ENCODE peak calls at places on chromosome 14, in eight cellular contexts. P is heart right ventricle; J is cardiac muscle cell; R is AG04449; S is AG09309; B is upper lobe of right lung; A is tibial nerve; D is CD8-positive, alpha-beta T cell. Q is an unnamed sample.

GRCh38 chr14:61226015-61226654 is 55.0 kb downstream of the TMEM30B start:
- DNase-seq in R (no peak), S (no peak), P (no peak), J (no peak), A (no peak), B (no peak), D (no peak), Q (no peak)

GRCh38 chr14:96197969-96198368 is 6.7 kb upstream of the BDKRB2 start:
- DNase-seq in B (no peak), P (no peak), D (no peak), A (no peak), J (no peak), R (no peak), S (no peak), Q (peak)

GRCh38 chr14:39766397-39767000 is 334.3 kb upstream of the FBXO33 start:
- DNase-seq in A (no peak), S (no peak), D (no peak), P (no peak), J (no peak), R (no peak), B (no peak), Q (no peak)

GRCh38 chr14:63855272-63855671 is 2.5 kb downstream of the SYNE2 start:
- DNase-seq in R (no peak), S (no peak), A (no peak), P (no peak), D (no peak), B (no peak), J (no peak), Q (no peak)

GRCh38 chr14:65334765-65335411 is 77.6 kb upstream of the FUT8 start:
- DNase-seq in P (no peak), R (no peak), S (no peak), J (no peak), A (no peak), D (no peak), B (no peak), Q (no peak)

GRCh38 chr14:104971447-104972240 is 6.5 kb downstream of the AHNAK2 start:
- DNase-seq in R (no peak), P (peak), D (no peak), S (no peak), J (no peak), B (no peak), A (no peak), Q (peak)

GRCh38 chr14:89299587-89299986 is 117.4 kb downstream of the FOXN3 start:
- DNase-seq in D (no peak), S (no peak), P (no peak), B (no peak), A (no peak), R (no peak), J (no peak), Q (no peak)

GRCh38 chr14:64807588-64807987 is 72.1 kb downstream of the SPTB start:
- DNase-seq in P (peak), A (no peak), D (no peak), S (no peak), J (no peak), R (no peak), B (peak), Q (no peak)

GRCh38 chr14:104307627-104308401 is 169.4 kb downstream of the KIF26A start:
- DNase-seq in S (no peak), J (no peak), R (no peak), A (no peak), D (no peak), P (no peak), B (no peak), Q (peak)

GRCh38 chr14:24310666-24311604 is at the start of gene LTB4R:
- DNase-seq in A (no peak), P (peak), D (peak), B (peak), J (peak), S (no peak), R (no peak), Q (peak)

GRCh38 chr14:75978249-75978731 is 3.5 kb downstream of the TGFB3 start:
- DNase-seq in J (no peak), S (no peak), A (no peak), B (no peak), R (no peak), D (peak), P (no peak), Q (no peak)

GRCh38 chr14:54730156-54730961 is 163.4 kb downstream of the SAMD4A start:
- DNase-seq in S (peak), R (peak), B (no peak), J (peak), D (no peak), P (no peak), A (peak), Q (no peak)

GRCh38 chr14:94540031-94540794 is 21.0 kb upstream of the SERPINA4 start:
- DNase-seq in S (peak), D (no peak), J (peak), P (no peak), A (no peak), B (no peak), R (no peak), Q (no peak)

GRCh38 chr14:65251213-65251612 is 148.9 kb upstream of the MAX start:
- DNase-seq in J (peak), D (no peak), B (no peak), A (peak), R (peak), S (peak), P (no peak), Q (no peak)

GRCh38 chr14:55715889-55716288 is 135.9 kb downstream of the KTN1 start:
- DNase-seq in S (peak), A (peak), J (peak), P (no peak), B (no peak), R (peak), D (no peak), Q (no peak)

GRCh38 chr14:31505411-31505810 is 17.6 kb upstream of the GPR33 start:
- DNase-seq in P (no peak), J (peak), A (no peak), D (no peak), R (peak), B (no peak), S (peak), Q (no peak)

GRCh38 chr14:49982522-49982951 is 89.7 kb downstream of the ARF6 start:
- DNase-seq in A (no peak), R (peak), J (peak), P (no peak), S (peak), B (no peak), D (peak), Q (no peak)

GRCh38 chr14:34817768-34818167 is 57.4 kb downstream of the BAZ1A start:
- DNase-seq in A (no peak), S (no peak), B (no peak), R (no peak), P (no peak), D (no peak), J (no peak), Q (no peak)

GRCh38 chr14:104714066-104714465 is 10.0 kb upstream of the ADSS1 start:
- DNase-seq in S (no peak), A (no peak), R (no peak), P (no peak), D (no peak), J (no peak), B (no peak), Q (no peak)

GRCh38 chr14:94538070-94538740 is 23.0 kb upstream of the SERPINA4 start:
- DNase-seq in A (no peak), B (no peak), R (no peak), S (no peak), P (no peak), J (no peak), D (no peak), Q (no peak)

GRCh38 chr14:36020120-36021029 is 156.1 kb downstream of the PTCSC3 start:
- DNase-seq in D (no peak), A (no peak), J (no peak), B (no peak), S (no peak), P (no peak), R (no peak), Q (no peak)

GRCh38 chr14:104268725-104269436 is 130.5 kb downstream of the KIF26A start:
- DNase-seq in R (no peak), B (peak), S (no peak), P (no peak), D (no peak), A (no peak), J (no peak), Q (no peak)

GRCh38 chr14:103315368-103315911 is 18.6 kb upstream of the EIF5 start:
- DNase-seq in A (no peak), D (no peak), R (no peak), B (no peak), J (peak), P (no peak), S (no peak), Q (no peak)

GRCh38 chr14:105414456-105415371 is 4.9 kb upstream of the MTA1 start:
- DNase-seq in S (no peak), D (peak), A (peak), B (peak), R (no peak), P (peak), J (peak), Q (peak)

GRCh38 chr14:39417014-39417413 is 15.2 kb downstream of the FBXO33 start:
- DNase-seq in J (peak), A (no peak), D (no peak), R (no peak), S (no peak), P (no peak), B (no peak), Q (no peak)

GRCh38 chr14:37195327-37195726 is 2.4 kb upstream of the MIPOL1 start:
- DNase-seq in J (no peak), S (no peak), B (no peak), D (no peak), A (no peak), R (no peak), P (no peak), Q (no peak)

GRCh38 chr14:97218713-97219355 is 421.7 kb downstream of the VRK1 start:
- DNase-seq in J (no peak), B (no peak), D (peak), S (no peak), R (no peak), A (no peak), P (peak), Q (no peak)

GRCh38 chr14:55512421-55512820 is 67.6 kb upstream of the KTN1 start:
- DNase-seq in J (peak), B (no peak), S (peak), D (no peak), R (peak), P (no peak), A (no peak), Q (no peak)

GRCh38 chr14:35956376-35957000 is 130.3 kb downstream of the BRMS1L start:
- DNase-seq in P (no peak), D (no peak), J (no peak), R (no peak), S (no peak), A (no peak), B (no peak), Q (no peak)

GRCh38 chr14:53151523-53151866 is 1.6 kb downstream of the DDHD1 start:
- DNase-seq in B (no peak), D (no peak), A (no peak), R (no peak), J (no peak), P (no peak), S (no peak), Q (no peak)

GRCh38 chr14:88470542-88471440 is 84.0 kb downstream of the PTPN21 start:
- DNase-seq in D (no peak), A (no peak), R (no peak), B (no peak), J (peak), P (no peak), S (no peak), Q (no peak)

GRCh38 chr14:75094896-75095295 is 25.5 kb downstream of the ZC2HC1C start:
- DNase-seq in B (no peak), A (no peak), R (peak), D (no peak), S (peak), P (no peak), J (no peak), Q (no peak)

GRCh38 chr14:57182760-57183503 is 85.8 kb downstream of the EXOC5 start:
- DNase-seq in J (peak), P (no peak), D (no peak), B (no peak), R (no peak), S (no peak), A (no peak), Q (no peak)

GRCh38 chr14:66425402-66425801 is 60.8 kb upstream of the CCDC196 start:
- DNase-seq in A (no peak), R (no peak), D (no peak), J (no peak), S (no peak), B (no peak), P (peak), Q (no peak)

GRCh38 chr14:22533057-22533704 is 55.8 kb downstream of the DAD1 start:
- DNase-seq in A (no peak), B (no peak), R (no peak), P (no peak), D (no peak), S (no peak), J (no peak), Q (no peak)

GRCh38 chr14:59301354-59301753 is 112.9 kb downstream of the DAAM1 start:
- DNase-seq in D (no peak), B (no peak), P (no peak), R (no peak), S (no peak), A (no peak), J (no peak), Q (no peak)

GRCh38 chr14:19902409-19902808 is 18.0 kb upstream of the OR4K5 start:
- DNase-seq in D (no peak), S (no peak), A (no peak), B (no peak), R (no peak), P (no peak), J (no peak), Q (no peak)
- H3K4me3 ChIP-seq in D (no peak), S (no peak), A (no peak), B (no peak), R (no peak), P (no peak), J (no peak), Q (no peak)

GRCh38 chr14:69287096-69287991 is 27.4 kb downstream of the GALNT16 start:
- DNase-seq in P (no peak), S (no peak), A (no peak), D (no peak), R (no peak), B (no peak), J (peak), Q (no peak)
- TF ChIP-seq CTCF in P (no peak), S (no peak), A (no peak), D (no peak), R (no peak), B (no peak), J (no peak), Q (no peak)

GRCh38 chr14:102084931-102085330 is 1.9 kb downstream of the HSP90AA1 start:
- DNase-seq in S (no peak), D (no peak), P (no peak), A (no peak), R (no peak), B (no peak), J (no peak), Q (no peak)
- H3K4me3 ChIP-seq in S (no peak), D (peak), P (peak), A (no peak), R (peak), B (peak), J (peak), Q (peak)

DNA sequence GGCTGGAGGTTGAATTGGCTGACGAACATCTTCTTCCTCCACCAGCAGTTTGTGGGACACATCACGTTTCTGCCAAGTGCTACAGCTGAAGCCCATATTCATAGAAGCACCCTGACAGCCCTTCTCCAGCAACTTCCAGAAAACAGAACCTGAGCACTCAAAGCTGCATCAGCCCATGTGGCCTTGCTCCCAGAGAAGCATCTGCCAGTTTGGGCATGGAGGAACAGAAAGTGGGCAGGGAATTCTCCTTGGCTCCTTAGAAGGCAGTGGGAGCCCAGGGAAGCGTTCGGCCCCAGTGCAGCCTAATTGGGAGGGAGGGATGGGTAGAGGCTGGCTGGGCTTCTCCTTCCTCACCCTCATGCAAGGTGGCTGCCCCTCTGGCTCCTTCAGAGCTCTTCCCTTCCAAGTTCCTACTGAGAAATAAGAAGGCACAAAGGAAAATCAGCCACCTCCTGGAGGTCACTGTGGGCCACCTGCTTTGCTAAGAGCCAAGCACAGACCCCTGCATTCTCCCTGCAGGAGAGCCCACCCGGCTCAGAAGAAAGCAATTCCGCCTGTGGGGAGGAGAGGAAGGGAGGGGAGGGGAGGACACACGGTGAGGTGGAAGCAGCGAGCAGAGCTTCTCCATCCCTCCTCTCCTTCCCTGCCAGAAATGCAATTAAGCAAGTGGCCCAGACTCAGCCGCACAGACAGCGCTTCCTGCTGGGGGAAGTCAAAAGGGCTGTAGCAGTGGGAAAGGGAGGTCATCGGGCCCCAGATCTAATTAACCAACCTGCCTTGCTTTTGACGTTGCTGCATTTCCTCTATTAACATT is 4.2 kb upstream of the NGB start:
- DNase-seq in A (no peak), P (no peak), S (no peak), D (no peak), R (no peak), J (no peak), B (no peak), Q (no peak)
- TF ChIP-seq CTCF in A (no peak), P (no peak), S (no peak), D (no peak), R (no peak), J (no peak), B (no peak), Q (no peak)

DNA sequence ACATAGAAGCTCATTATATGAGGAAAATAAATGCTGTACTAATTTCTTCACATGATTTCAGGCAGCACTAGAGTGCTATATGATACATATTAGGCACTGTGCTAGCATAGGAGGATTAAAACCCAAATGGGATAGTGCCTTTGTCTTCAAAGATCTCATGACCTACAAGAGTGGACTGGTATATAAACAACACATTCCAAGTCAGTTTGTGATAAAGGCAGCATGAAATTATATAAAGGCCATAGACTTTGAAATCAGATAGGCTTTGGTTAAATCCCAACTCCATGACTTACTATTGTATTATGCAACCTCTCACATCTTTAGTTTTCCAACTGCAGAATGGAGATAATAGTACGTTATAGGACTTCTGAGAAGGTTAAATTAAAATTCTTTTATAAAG is 179.7 kb downstream of the RAD51B start:
- DNase-seq in B (no peak), J (peak), R (peak), A (no peak), D (no peak), S (no peak), P (no peak), Q (no peak)
- H3K4me3 ChIP-seq in B (no peak), J (no peak), R (no peak), A (no peak), D (no peak), S (no peak), P (no peak), Q (no peak)

GRCh38 chr14:52012635-52013034 is 23.3 kb downstream of the RTRAF start:
- DNase-seq in P (peak), R (no peak), B (no peak), A (no peak), J (peak), D (no peak), S (no peak), Q (peak)

GRCh38 chr14:52011557-52011956 is 22.2 kb downstream of the RTRAF start:
- DNase-seq in A (no peak), S (no peak), R (no peak), D (no peak), J (no peak), B (no peak), P (no peak), Q (no peak)

GRCh38 chr14:52014601-52015267 is 25.4 kb downstream of the RTRAF start:
- DNase-seq in R (no peak), B (no peak), P (peak), J (no peak), A (no peak), S (no peak), D (no peak), Q (no peak)

GRCh38 chr14:52015411-52016030 is 26.2 kb downstream of the RTRAF start:
- DNase-seq in B (no peak), A (no peak), D (no peak), J (peak), R (no peak), S (no peak), P (no peak), Q (no peak)

GRCh38 chr14:52013984-52014600 is 24.7 kb downstream of the RTRAF start:
- DNase-seq in R (no peak), D (no peak), A (no peak), P (no peak), S (no peak), B (no peak), J (no peak), Q (no peak)
- TF ChIP-seq CTCF in R (peak), D (no peak), A (no peak), P (peak), S (peak), B (peak), J (peak), Q (no peak)